ENCODE peak calls at places on chromosomes 6 and 20, in eight cellular contexts. J is stimulated activated CD4-positive, alpha-beta T cell treated with anti-CD3 and anti-CD28 coated beads, Interleukin-1b, Interleukin-23, amount 100 ng/mL, for 48 hours; E is epithelial cell of proximal tubule; B is effector CD4-positive, alpha-beta T cell; W is omental fat pad; R is activated CD8-positive, alpha-beta T cell treated with anti-CD3 and anti-CD28 coated beads for 36 hours; M is left cardiac atrium; K is pancreas. Z is an unnamed sample.

GRCh38 chr6:110352603-110353303 is 5.4 kb downstream of the METTL24 start:
- DNase-seq in J (no peak), B (no peak), K (no peak), E (no peak), R (no peak), M (no peak), W (no peak), Z (no peak)

GRCh38 chr6:29981211-29981812 is 39.0 kb downstream of the HLA-A start:
- DNase-seq in B (no peak), J (no peak), W (no peak), R (no peak), K (no peak), M (no peak), E (no peak), Z (no peak)

GRCh38 chr6:135311446-135312200 is 130.5 kb downstream of the MYB start:
- DNase-seq in M (no peak), J (no peak), R (no peak), K (no peak), B (no peak), E (no peak), W (no peak), Z (no peak)

GRCh38 chr6:15793288-15793687 is 130.5 kb upstream of the DTNBP1 start:
- DNase-seq in M (no peak), B (no peak), R (no peak), E (no peak), W (no peak), J (no peak), K (no peak), Z (no peak)

GRCh38 chr6:62286470-62286843 is 432 bp upstream of the KHDRBS2 start:
- DNase-seq in M (no peak), E (no peak), B (no peak), J (no peak), R (no peak), W (no peak), K (no peak), Z (no peak)

GRCh38 chr20:34561661-34562060 is 3.1 kb downstream of the MAP1LC3A start:
- DNase-seq in K (no peak), J (no peak), M (no peak), B (no peak), R (no peak), E (no peak), W (no peak), Z (no peak)

GRCh38 chr6:52503344-52503747 is 73.5 kb downstream of the TRAM2 start:
- DNase-seq in K (no peak), M (no peak), E (no peak), B (no peak), R (no peak), W (no peak), J (no peak), Z (no peak)

GRCh38 chr20:47464380-47465101 is 37.1 kb upstream of the NCOA3 start:
- DNase-seq in E (peak; percentile 73), M (peak; percentile 64), R (no peak), J (no peak), B (no peak), W (peak; percentile 31), K (no peak), Z (no peak)

GRCh38 chr6:30893666-30894065 is 9.3 kb downstream of the DDR1 start:
- DNase-seq in E (no peak), K (no peak), R (no peak), J (no peak), B (no peak), W (no peak), M (no peak), Z (no peak)

GRCh38 chr6:139370047-139370706 is 4.3 kb downstream of the CITED2 start:
- DNase-seq in M (no peak), B (no peak), E (peak; percentile 54), R (no peak), K (no peak), J (no peak), W (no peak), Z (no peak)

GRCh38 chr6:136840612-136841011 is 18.2 kb downstream of the PEX7 start:
- DNase-seq in M (no peak), W (no peak), J (no peak), R (no peak), E (no peak), B (no peak), K (no peak), Z (no peak)

GRCh38 chr6:100435299-100435698 is 29.4 kb downstream of the SIM1 start:
- DNase-seq in M (no peak), E (no peak), K (no peak), W (no peak), B (no peak), R (no peak), J (no peak), Z (no peak)

GRCh38 chr20:35145141-35145564 is 2.0 kb downstream of the EDEM2 start:
- DNase-seq in M (no peak), J (no peak), B (peak; percentile 30), K (no peak), W (no peak), R (peak; percentile 9), E (peak; percentile 46), Z (peak; percentile 34)

GRCh38 chr20:14219801-14220461 is 117.5 kb downstream of the FLRT3 start:
- DNase-seq in E (no peak), B (no peak), J (no peak), K (no peak), R (no peak), M (no peak), W (no peak), Z (no peak)

GRCh38 chr6:7543761-7544424 is 2.4 kb downstream of the DSP start:
- DNase-seq in M (no peak), J (no peak), B (no peak), W (no peak), K (peak; percentile 63), E (no peak), R (no peak), Z (no peak)

GRCh38 chr6:126172151-126172550 is 167.8 kb upstream of the CENPW start:
- DNase-seq in M (no peak), K (no peak), E (no peak), R (no peak), B (no peak), W (no peak), J (no peak), Z (no peak)

GRCh38 chr20:46568570-46569129 is 18.2 kb upstream of the OCSTAMP start:
- DNase-seq in B (no peak), R (no peak), M (peak; percentile 91), K (peak; percentile 98), J (no peak), W (peak; percentile 38), E (no peak), Z (no peak)

GRCh38 chr6:70133246-70133645 is 169.6 kb downstream of the COL9A1 start:
- DNase-seq in K (no peak), M (no peak), J (no peak), R (no peak), B (no peak), E (no peak), W (no peak), Z (no peak)

GRCh38 chr20:3452690-3453089 is 18.1 kb upstream of the ATRN start:
- DNase-seq in W (no peak), K (no peak), B (no peak), J (no peak), R (no peak), E (no peak), M (no peak), Z (no peak)

GRCh38 chr6:38262609-38263008 is 377.1 kb downstream of the BTBD9 start:
- DNase-seq in M (no peak), B (no peak), K (no peak), W (no peak), E (no peak), J (no peak), R (no peak), Z (no peak)

GRCh38 chr20:34834459-34834893 is 9.0 kb upstream of the NCOA6 start:
- DNase-seq in J (no peak), R (no peak), B (no peak), K (no peak), E (no peak), W (no peak), M (no peak), Z (no peak)